ENCODE peak calls at places on chromosomes 16 and 17, in nine cellular contexts. One of them, this sample, is unnamed.

GRCh38 chr17:42241871-42242270 is 34.3 kb downstream of the STAT5B start:
- DNase-seq in endothelial cell of umbilical vein: no peak
- DNase-seq in MM.1S: no peak
- DNase-seq in breast epithelium: no peak
- DNase-seq in cardiac muscle cell: no peak
- DNase-seq in adrenal gland: no peak
- DNase-seq in tibial artery: no peak
- DNase-seq in upper lobe of left lung: no peak
- DNase-seq in gastrocnemius medialis: no peak
- DNase-seq in this sample: no peak

GRCh38 chr17:9926150-9926804 is 21.2 kb upstream of the RCVRN start:
- DNase-seq in endothelial cell of umbilical vein: no peak
- DNase-seq in cardiac muscle cell: no peak
- DNase-seq in gastrocnemius medialis: no peak
- DNase-seq in MM.1S: no peak
- DNase-seq in breast epithelium: no peak
- DNase-seq in adrenal gland: no peak
- DNase-seq in upper lobe of left lung: no peak
- DNase-seq in tibial artery: no peak
- DNase-seq in this sample: no peak

GRCh38 chr16:67910162-67910561 is 17.1 kb downstream of the PSKH1 start:
- DNase-seq in adrenal gland: no peak
- DNase-seq in tibial artery: no peak
- DNase-seq in upper lobe of left lung: no peak
- DNase-seq in cardiac muscle cell: no peak
- DNase-seq in endothelial cell of umbilical vein: no peak
- DNase-seq in gastrocnemius medialis: no peak
- DNase-seq in breast epithelium: no peak
- DNase-seq in MM.1S: no peak
- DNase-seq in this sample: no peak

GRCh38 chr16:11175850-11176341 is 80.1 kb downstream of the SOCS1 start:
- DNase-seq in gastrocnemius medialis: no peak
- DNase-seq in adrenal gland: no peak
- DNase-seq in endothelial cell of umbilical vein: no peak
- DNase-seq in tibial artery: no peak
- DNase-seq in upper lobe of left lung: no peak
- DNase-seq in cardiac muscle cell: no peak
- DNase-seq in breast epithelium: no peak
- DNase-seq in MM.1S: no peak
- DNase-seq in this sample: peak; percentile 68

GRCh38 chr16:70684146-70685060 is 1.4 kb downstream of the MTSS2 start:
- DNase-seq in gastrocnemius medialis: no peak
- DNase-seq in adrenal gland: no peak
- DNase-seq in cardiac muscle cell: no peak
- DNase-seq in endothelial cell of umbilical vein: no peak
- DNase-seq in MM.1S: no peak
- DNase-seq in tibial artery: no peak
- DNase-seq in breast epithelium: no peak
- DNase-seq in upper lobe of left lung: no peak
- DNase-seq in this sample: no peak

GRCh38 chr16:30005341-30006094 is 5.3 kb downstream of the DOC2A start:
- DNase-seq in breast epithelium: no peak
- DNase-seq in MM.1S: peak; percentile 45
- DNase-seq in adrenal gland: peak; percentile 60
- DNase-seq in upper lobe of left lung: no peak
- DNase-seq in gastrocnemius medialis: no peak
- DNase-seq in tibial artery: no peak
- DNase-seq in cardiac muscle cell: peak; percentile 52
- DNase-seq in endothelial cell of umbilical vein: peak; percentile 11
- DNase-seq in this sample: no peak

GRCh38 chr17:39244600-39245570 is 19.1 kb upstream of the STAC2 start:
- DNase-seq in MM.1S: peak; percentile 74
- DNase-seq in upper lobe of left lung: peak; percentile 88
- DNase-seq in breast epithelium: peak; percentile 87
- DNase-seq in cardiac muscle cell: peak; percentile 90
- DNase-seq in gastrocnemius medialis: peak; percentile 81
- DNase-seq in adrenal gland: peak; percentile 96
- DNase-seq in tibial artery: peak; percentile 90
- DNase-seq in endothelial cell of umbilical vein: peak; percentile 82
- DNase-seq in this sample: peak; percentile 50

GRCh38 chr16:70736454-70737376 is 50.9 kb upstream of the MTSS2 start:
- DNase-seq in breast epithelium: no peak
- DNase-seq in gastrocnemius medialis: no peak
- DNase-seq in adrenal gland: no peak
- DNase-seq in tibial artery: no peak
- DNase-seq in endothelial cell of umbilical vein: no peak
- DNase-seq in upper lobe of left lung: no peak
- DNase-seq in MM.1S: no peak
- DNase-seq in cardiac muscle cell: no peak
- DNase-seq in this sample: no peak

GRCh38 chr16:79047337-79047736 is 553.2 kb downstream of the MAF start:
- DNase-seq in gastrocnemius medialis: no peak
- DNase-seq in breast epithelium: no peak
- DNase-seq in tibial artery: no peak
- DNase-seq in endothelial cell of umbilical vein: no peak
- DNase-seq in adrenal gland: no peak
- DNase-seq in MM.1S: peak; percentile 35
- DNase-seq in upper lobe of left lung: no peak
- DNase-seq in cardiac muscle cell: no peak
- DNase-seq in this sample: no peak

GRCh38 chr17:75684924-75685323 is 17.8 kb downstream of the SAP30BP start:
- DNase-seq in adrenal gland: no peak
- DNase-seq in tibial artery: no peak
- DNase-seq in cardiac muscle cell: no peak
- DNase-seq in MM.1S: no peak
- DNase-seq in endothelial cell of umbilical vein: no peak
- DNase-seq in upper lobe of left lung: no peak
- DNase-seq in gastrocnemius medialis: no peak
- DNase-seq in breast epithelium: no peak
- DNase-seq in this sample: no peak

GRCh38 chr16:19515765-19516164 is 6.1 kb downstream of the GDE1 start:
- DNase-seq in endothelial cell of umbilical vein: no peak
- DNase-seq in breast epithelium: no peak
- DNase-seq in adrenal gland: no peak
- DNase-seq in cardiac muscle cell: no peak
- DNase-seq in upper lobe of left lung: no peak
- DNase-seq in gastrocnemius medialis: no peak
- DNase-seq in MM.1S: no peak
- DNase-seq in tibial artery: no peak
- DNase-seq in this sample: no peak

GRCh38 chr17:2694381-2695242 is 17.0 kb downstream of the CLUH start:
- DNase-seq in breast epithelium: peak; percentile 42
- DNase-seq in gastrocnemius medialis: no peak
- DNase-seq in tibial artery: peak; percentile 18
- DNase-seq in endothelial cell of umbilical vein: no peak
- DNase-seq in upper lobe of left lung: peak; percentile 15
- DNase-seq in cardiac muscle cell: no peak
- DNase-seq in MM.1S: no peak
- DNase-seq in adrenal gland: peak; percentile 49
- DNase-seq in this sample: no peak

GRCh38 chr17:44877121-44877520 is 22.1 kb downstream of the EFTUD2 start:
- DNase-seq in breast epithelium: no peak
- DNase-seq in adrenal gland: no peak
- DNase-seq in upper lobe of left lung: no peak
- DNase-seq in MM.1S: no peak
- DNase-seq in tibial artery: no peak
- DNase-seq in gastrocnemius medialis: no peak
- DNase-seq in endothelial cell of umbilical vein: no peak
- DNase-seq in cardiac muscle cell: no peak
- DNase-seq in this sample: no peak

GRCh38 chr17:75318615-75319222 is 29.5 kb upstream of the SLC25A19 start:
- DNase-seq in gastrocnemius medialis: no peak
- DNase-seq in breast epithelium: no peak
- DNase-seq in upper lobe of left lung: no peak
- DNase-seq in endothelial cell of umbilical vein: no peak
- DNase-seq in cardiac muscle cell: no peak
- DNase-seq in MM.1S: no peak
- DNase-seq in tibial artery: no peak
- DNase-seq in adrenal gland: no peak
- DNase-seq in this sample: no peak

GRCh38 chr16:70574595-70575271 is 51.1 kb downstream of the SF3B3 start:
- DNase-seq in breast epithelium: peak; percentile 2
- DNase-seq in MM.1S: no peak
- DNase-seq in endothelial cell of umbilical vein: peak; percentile 21
- DNase-seq in cardiac muscle cell: no peak
- DNase-seq in adrenal gland: peak; percentile 42
- DNase-seq in gastrocnemius medialis: no peak
- DNase-seq in tibial artery: no peak
- DNase-seq in upper lobe of left lung: no peak
- DNase-seq in this sample: no peak

GRCh38 chr17:64773386-64773835 is 111.3 kb upstream of the SMURF2 start:
- DNase-seq in gastrocnemius medialis: no peak
- DNase-seq in MM.1S: no peak
- DNase-seq in adrenal gland: no peak
- DNase-seq in breast epithelium: no peak
- DNase-seq in tibial artery: no peak
- DNase-seq in endothelial cell of umbilical vein: no peak
- DNase-seq in upper lobe of left lung: no peak
- DNase-seq in cardiac muscle cell: no peak
- DNase-seq in this sample: no peak

GRCh38 chr17:64772845-64773299 is 110.8 kb upstream of the SMURF2 start:
- DNase-seq in tibial artery: no peak
- DNase-seq in MM.1S: no peak
- DNase-seq in gastrocnemius medialis: no peak
- DNase-seq in upper lobe of left lung: no peak
- DNase-seq in adrenal gland: no peak
- DNase-seq in breast epithelium: no peak
- DNase-seq in cardiac muscle cell: no peak
- DNase-seq in endothelial cell of umbilical vein: no peak
- DNase-seq in this sample: no peak

GRCh38 chr17:64775701-64776570 is 113.8 kb upstream of the SMURF2 start:
- DNase-seq in cardiac muscle cell: no peak
- DNase-seq in adrenal gland: no peak
- DNase-seq in breast epithelium: no peak
- DNase-seq in endothelial cell of umbilical vein: no peak
- DNase-seq in gastrocnemius medialis: no peak
- DNase-seq in tibial artery: no peak
- DNase-seq in upper lobe of left lung: no peak
- DNase-seq in MM.1S: no peak
- DNase-seq in this sample: no peak

GRCh38 chr17:64774888-64775600 is 112.9 kb upstream of the SMURF2 start:
- DNase-seq in gastrocnemius medialis: no peak
- DNase-seq in tibial artery: no peak
- DNase-seq in MM.1S: no peak
- DNase-seq in adrenal gland: no peak
- DNase-seq in endothelial cell of umbilical vein: no peak
- DNase-seq in breast epithelium: no peak
- DNase-seq in upper lobe of left lung: no peak
- DNase-seq in cardiac muscle cell: no peak
- DNase-seq in this sample: no peak

GRCh38 chr17:64773836-64774761 is 112.0 kb upstream of the SMURF2 start:
- DNase-seq in upper lobe of left lung: peak; percentile 88
- DNase-seq in tibial artery: no peak
- DNase-seq in endothelial cell of umbilical vein: peak; percentile 40
- DNase-seq in MM.1S: peak; percentile 74
- DNase-seq in gastrocnemius medialis: no peak
- DNase-seq in cardiac muscle cell: peak; percentile 47
- DNase-seq in adrenal gland: peak; percentile 38
- DNase-seq in breast epithelium: no peak
- DNase-seq in this sample: peak; percentile 74
- TF ChIP-seq CTCF in upper lobe of left lung: no peak
- TF ChIP-seq CTCF in tibial artery: no peak
- TF ChIP-seq CTCF in endothelial cell of umbilical vein: peak; percentile 56
- TF ChIP-seq CTCF in MM.1S: peak; percentile 54
- TF ChIP-seq CTCF in gastrocnemius medialis: no peak
- TF ChIP-seq CTCF in cardiac muscle cell: peak; percentile 53
- TF ChIP-seq CTCF in adrenal gland: no peak
- TF ChIP-seq CTCF in breast epithelium: no peak
- TF ChIP-seq CTCF in this sample: peak; percentile 58

GRCh38 chr16:266258-267164 is 9.2 kb downstream of the RGS11 start:
- DNase-seq in MM.1S: no peak
- DNase-seq in adrenal gland: no peak
- DNase-seq in tibial artery: no peak
- DNase-seq in breast epithelium: no peak
- DNase-seq in cardiac muscle cell: no peak
- DNase-seq in endothelial cell of umbilical vein: no peak
- DNase-seq in upper lobe of left lung: no peak
- DNase-seq in gastrocnemius medialis: no peak
- DNase-seq in this sample: peak; percentile 6
- H3K4me3 ChIP-seq in MM.1S: no peak overlapping the region
- H3K4me3 ChIP-seq in adrenal gland: no peak overlapping the region
- H3K4me3 ChIP-seq in tibial artery: no peak overlapping the region
- H3K4me3 ChIP-seq in breast epithelium: no peak overlapping the region
- H3K4me3 ChIP-seq in cardiac muscle cell: no peak overlapping the region
- H3K4me3 ChIP-seq in endothelial cell of umbilical vein: no peak overlapping the region
- H3K4me3 ChIP-seq in upper lobe of left lung: no peak overlapping the region
- H3K4me3 ChIP-seq in gastrocnemius medialis: no peak overlapping the region
- H3K4me3 ChIP-seq in this sample: no peak overlapping the region

GRCh38 chr17:51150932-51151331 is 2.4 kb upstream of the NME1 start:
- DNase-seq in cardiac muscle cell: no peak
- DNase-seq in breast epithelium: no peak
- DNase-seq in tibial artery: no peak
- DNase-seq in gastrocnemius medialis: no peak
- DNase-seq in endothelial cell of umbilical vein: no peak
- DNase-seq in upper lobe of left lung: no peak
- DNase-seq in MM.1S: no peak
- DNase-seq in adrenal gland: no peak
- DNase-seq in this sample: no peak

GRCh38 chr17:51144266-51145022 is 8.9 kb upstream of the NME1 start:
- DNase-seq in gastrocnemius medialis: no peak
- DNase-seq in breast epithelium: no peak
- DNase-seq in tibial artery: no peak
- DNase-seq in MM.1S: no peak
- DNase-seq in adrenal gland: no peak
- DNase-seq in upper lobe of left lung: no peak
- DNase-seq in endothelial cell of umbilical vein: no peak
- DNase-seq in cardiac muscle cell: no peak
- DNase-seq in this sample: no peak

GRCh38 chr17:51142597-51142996 is 10.8 kb upstream of the NME1 start:
- DNase-seq in upper lobe of left lung: no peak
- DNase-seq in breast epithelium: no peak
- DNase-seq in tibial artery: no peak
- DNase-seq in adrenal gland: no peak
- DNase-seq in MM.1S: no peak
- DNase-seq in gastrocnemius medialis: no peak
- DNase-seq in endothelial cell of umbilical vein: no peak
- DNase-seq in cardiac muscle cell: no peak
- DNase-seq in this sample: no peak

GRCh38 chr17:51152766-51153209 is 571 bp upstream of the NME1 start:
- DNase-seq in endothelial cell of umbilical vein: no peak
- DNase-seq in breast epithelium: no peak
- DNase-seq in adrenal gland: no peak
- DNase-seq in gastrocnemius medialis: no peak
- DNase-seq in cardiac muscle cell: no peak
- DNase-seq in tibial artery: no peak
- DNase-seq in upper lobe of left lung: no peak
- DNase-seq in MM.1S: no peak
- DNase-seq in this sample: no peak

GRCh38 chr17:51147641-51148040 is 5.7 kb upstream of the NME1 start:
- DNase-seq in gastrocnemius medialis: no peak
- DNase-seq in upper lobe of left lung: no peak
- DNase-seq in tibial artery: no peak
- DNase-seq in cardiac muscle cell: no peak
- DNase-seq in endothelial cell of umbilical vein: no peak
- DNase-seq in adrenal gland: no peak
- DNase-seq in MM.1S: no peak
- DNase-seq in breast epithelium: no peak
- DNase-seq in this sample: no peak
- H3K36me3 ChIP-seq in gastrocnemius medialis: no peaks in the 10 kb centered on the region
- H3K36me3 ChIP-seq in upper lobe of left lung: no peaks in the 10 kb centered on the region
- H3K36me3 ChIP-seq in tibial artery: no peaks in the 10 kb centered on the region
- H3K36me3 ChIP-seq in cardiac muscle cell: no peaks in the 10 kb centered on the region
- H3K36me3 ChIP-seq in endothelial cell of umbilical vein: no peaks in the 10 kb centered on the region
- H3K36me3 ChIP-seq in adrenal gland: no peaks in the 10 kb centered on the region
- H3K36me3 ChIP-seq in MM.1S: no peaks in the 10 kb centered on the region
- H3K36me3 ChIP-seq in breast epithelium: no peaks in the 10 kb centered on the region
- H3K36me3 ChIP-seq in this sample: no peaks in the 10 kb centered on the region

GRCh38 chr17:64230551-64231408 is 32.3 kb downstream of the TEX2 start:
- DNase-seq in adrenal gland: no peak
- DNase-seq in breast epithelium: no peak
- DNase-seq in cardiac muscle cell: no peak
- DNase-seq in endothelial cell of umbilical vein: peak; percentile 28
- DNase-seq in tibial artery: no peak
- DNase-seq in gastrocnemius medialis: peak; percentile 26
- DNase-seq in upper lobe of left lung: peak; percentile 35
- DNase-seq in MM.1S: no peak
- DNase-seq in this sample: no peak
- TF ChIP-seq CTCF in adrenal gland: no peak
- TF ChIP-seq CTCF in breast epithelium: no peak
- TF ChIP-seq CTCF in cardiac muscle cell: no peak
- TF ChIP-seq CTCF in endothelial cell of umbilical vein: no peak
- TF ChIP-seq CTCF in tibial artery: no peak
- TF ChIP-seq CTCF in gastrocnemius medialis: no peak
- TF ChIP-seq CTCF in upper lobe of left lung: no peak
- TF ChIP-seq CTCF in MM.1S: no peak
- TF ChIP-seq CTCF in this sample: no peak